ENCODE peak calls at places on chromosomes 4 and X, in seven cellular contexts. A, Q, J, T, U, O and G are unnamed samples.

GRCh38 chr4:187893418-187893817 is 102.2 kb upstream of the ZFP42 start:
- DNase-seq in A (no peak), Q (no peak), J (no peak), T (no peak), U (no peak), O (no peak), G (no peak)

GRCh38 chr4:17544205-17544604 is 29.2 kb downstream of the CLRN2 start:
- DNase-seq in A (no peak), Q (no peak), J (peak; percentile 41), T (peak; percentile 25), U (peak; percentile 42), O (peak; percentile 89), G (peak; percentile 33)

GRCh38 chr4:153684182-153685073 is at the start of gene TLR2:
- DNase-seq in A (no peak), Q (peak; percentile 41), J (peak; percentile 78), T (no peak), U (peak; percentile 43), O (peak; percentile 63), G (peak; percentile 34)

GRCh38 chr4:147480891-147481576 is at the start of gene EDNRA:
- DNase-seq in A (peak; percentile 68), Q (peak; percentile 36), J (peak; percentile 43), T (no peak), U (peak; percentile 79), O (peak; percentile 71), G (no peak)

GRCh38 chr4:81519856-81520255 is 48.1 kb upstream of the RASGEF1B start:
- DNase-seq in A (no peak), Q (no peak), J (no peak), T (no peak), U (no peak), O (no peak), G (no peak)

GRCh38 chrX:11558972-11559371 is 106.7 kb downstream of the ARHGAP6 start:
- DNase-seq in A (no peak), Q (no peak), J (peak; percentile 45), T (no peak), U (peak; percentile 6), O (peak; percentile 60), G (peak; percentile 37)

GRCh38 chrX:71095971-71096701 is 485 bp downstream of the FOXO4 start:
- DNase-seq in A (peak; percentile 30), Q (no peak), J (no peak), T (no peak), U (no peak), O (peak; percentile 75), G (peak; percentile 31)

GRCh38 chr4:141548791-141549190 is 87.6 kb upstream of the IL15 start:
- DNase-seq in A (peak; percentile 64), Q (no peak), J (no peak), T (no peak), U (peak; percentile 6), O (no peak), G (no peak)

GRCh38 chr4:166318810-166319525 is 445.9 kb downstream of the TLL1 start:
- DNase-seq in A (peak; percentile 0), Q (no peak), J (no peak), T (no peak), U (peak; percentile 53), O (no peak), G (no peak)

GRCh38 chr4:153318696-153319320 is 25.7 kb upstream of the MND1 start:
- DNase-seq in A (peak; percentile 54), Q (peak; percentile 20), J (no peak), T (no peak), U (peak; percentile 62), O (peak; percentile 46), G (peak; percentile 72)

GRCh38 chr4:47071863-47072441 is 40.6 kb downstream of the GABRB1 start:
- DNase-seq in A (peak; percentile 86), Q (no peak), J (no peak), T (no peak), U (peak; percentile 80), O (no peak), G (no peak)

GRCh38 chr4:176002007-176002623 is 63.5 kb upstream of the WDR17 start:
- DNase-seq in A (no peak), Q (peak; percentile 43), J (peak; percentile 78), T (peak; percentile 5), U (peak; percentile 37), O (peak; percentile 75), G (peak; percentile 1)

GRCh38 chr4:120977435-120977997 is 55.0 kb upstream of the PRDM5 start:
- DNase-seq in A (peak; percentile 70), Q (no peak), J (peak; percentile 44), T (no peak), U (peak; percentile 57), O (peak; percentile 86), G (peak; percentile 33)
- H2BK5ac ChIP-seq in A (no peak overlapping the region), Q (no peak overlapping the region), J (no peak overlapping the region), T (no peak overlapping the region), U (no peak overlapping the region), O (no peak overlapping the region), G (no peak overlapping the region)

DNA sequence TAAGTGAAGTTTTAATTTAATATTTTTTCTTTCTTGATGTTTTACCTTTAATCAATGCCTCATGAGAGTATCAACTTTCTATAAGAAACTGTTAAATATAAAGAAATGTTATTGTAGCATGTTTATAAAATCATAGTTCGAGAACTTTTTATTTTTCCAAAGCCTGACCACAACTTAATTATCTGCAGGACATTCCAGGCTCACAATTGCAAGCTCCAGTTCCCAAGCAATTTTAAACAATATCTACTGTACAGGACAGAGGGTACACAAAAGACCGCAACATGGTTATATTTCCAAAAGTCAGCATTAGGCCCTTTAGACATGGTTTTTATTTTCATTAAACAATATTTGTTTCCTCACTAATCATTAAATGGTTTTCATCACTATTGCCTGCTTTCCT is 20.1 kb downstream of the STX18 start:
- DNase-seq in A (no peak), Q (no peak), J (no peak), T (no peak), U (no peak), O (no peak), G (no peak)
- H3K18ac ChIP-seq in A (no peak overlapping the region), Q (no peak overlapping the region), J (no peak overlapping the region), T (no peak overlapping the region), U (no peak overlapping the region), O (no peak overlapping the region), G (no peak overlapping the region)

GRCh38 chrX:130695931-130696330 is 207.1 kb downstream of the ENOX2 start:
- DNase-seq in A (no peak), Q (no peak), J (no peak), T (no peak), U (no peak), O (no peak), G (no peak)

GRCh38 chrX:130688360-130688759 is 214.6 kb downstream of the ENOX2 start:
- DNase-seq in A (no peak), Q (no peak), J (no peak), T (no peak), U (no peak), O (no peak), G (no peak)

GRCh38 chrX:130696542-130696941 is 206.5 kb downstream of the ENOX2 start:
- DNase-seq in A (no peak), Q (no peak), J (no peak), T (no peak), U (no peak), O (no peak), G (no peak)

GRCh38 chrX:130694983-130695382 is 208.0 kb downstream of the ENOX2 start:
- DNase-seq in A (no peak), Q (no peak), J (no peak), T (no peak), U (no peak), O (peak; percentile 24), G (no peak)

DNA sequence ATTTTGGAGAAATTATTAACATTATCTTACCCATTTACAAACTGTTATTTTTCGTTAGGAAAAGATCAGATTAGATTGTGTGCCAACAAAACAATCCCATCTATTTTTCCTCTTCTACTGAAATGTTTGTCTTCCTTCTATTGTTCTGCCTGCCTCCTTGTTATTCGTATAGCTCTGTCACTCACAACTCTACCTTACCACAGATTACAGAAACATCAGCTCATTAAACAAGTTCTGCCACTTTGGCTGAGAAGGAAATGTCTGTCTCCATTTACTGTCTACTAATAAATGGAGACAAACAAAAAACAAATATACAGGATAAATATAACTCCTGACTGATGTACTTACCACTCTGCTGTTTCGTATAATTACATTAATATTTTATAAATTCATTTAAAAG is 211.4 kb downstream of the ENOX2 start:
- DNase-seq in A (no peak), Q (no peak), J (no peak), T (no peak), U (no peak), O (peak; percentile 2), G (no peak)
- H2BK5ac ChIP-seq in A (no peak overlapping the region), Q (no peak overlapping the region), J (no peak overlapping the region), T (no peak overlapping the region), U (no peak overlapping the region), O (no peak overlapping the region), G (no peak overlapping the region)

GRCh38 chr4:20761826-20762225 is 61.6 kb downstream of the PACRGL start:
- DNase-seq in A (no peak), Q (no peak), J (no peak), T (no peak), U (no peak), O (no peak), G (no peak)
- H3K18ac ChIP-seq in A (no peak overlapping the region), Q (no peak overlapping the region), J (no peak overlapping the region), T (no peak overlapping the region), U (no peak overlapping the region), O (no peak overlapping the region), G (no peak overlapping the region)

GRCh38 chrX:44178271-44178670 is 165.2 kb downstream of the EFHC2 start:
- DNase-seq in A (no peak), Q (no peak), J (no peak), T (no peak), U (no peak), O (no peak), G (peak; percentile 52)

DNA sequence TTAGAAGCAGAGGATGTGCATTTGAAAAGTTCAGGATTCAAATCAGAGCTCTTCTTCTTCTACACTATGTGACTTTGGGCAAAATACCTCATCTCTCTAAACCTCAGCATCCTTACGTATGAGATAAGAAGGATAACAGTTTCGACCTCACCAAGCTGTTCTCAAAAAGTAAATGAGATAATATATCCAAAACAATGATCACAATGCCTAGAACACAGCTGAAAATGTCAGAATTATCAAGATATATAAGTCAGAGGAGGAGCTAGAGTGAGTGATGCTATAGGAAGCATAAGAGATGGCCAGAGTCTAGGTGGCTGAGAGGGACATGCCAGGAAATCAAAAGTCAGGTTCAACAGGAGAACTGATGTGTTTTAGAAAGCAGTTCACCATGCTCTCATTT is 168.0 kb downstream of the EFHC2 start:
- DNase-seq in A (no peak), Q (no peak), J (no peak), T (no peak), U (no peak), O (no peak), G (no peak)
- H2BK5ac ChIP-seq in A (no peak overlapping the region), Q (no peak overlapping the region), J (no peak overlapping the region), T (no peak overlapping the region), U (no peak overlapping the region), O (no peak overlapping the region), G (no peak overlapping the region)

GRCh38 chr4:124684301-124684700 is 28.2 kb downstream of the ANKRD50 start:
- DNase-seq in A (peak; percentile 15), Q (no peak), J (no peak), T (no peak), U (peak; percentile 8), O (peak; percentile 14), G (peak; percentile 32)
- H3K18ac ChIP-seq in A (no peak overlapping the region), Q (no peak overlapping the region), J (no peak overlapping the region), T (no peak overlapping the region), U (no peak overlapping the region), O (no peak overlapping the region), G (no peak overlapping the region)